ENCODE peak calls at places on chromosomes 3 and 15, in eight cellular contexts. One of them, this sample, is unnamed.

GRCh38 chr3:155744091-155744625 is 713 bp downstream of the PLCH1 start:
- DNase-seq in activated gamma-delta T cell treated with anti-CD3 and anti-CD28 coated beads, Interleukin-2, amount 50 U/mL, for 16 hours: peak; percentile 9
- DNase-seq in T-helper 1 cell: peak; percentile 18
- DNase-seq in AML-193: peak; percentile 20
- DNase-seq in AG10803: no peak
- DNase-seq in HS-27A: no peak
- DNase-seq in hypothalamus: no peak
- DNase-seq in sciatic nerve: peak; percentile 68
- DNase-seq in this sample: peak; percentile 34

GRCh38 chr3:67423722-67424121 is 230.7 kb downstream of the SUCLG2 start:
- DNase-seq in AML-193: no peak
- DNase-seq in sciatic nerve: no peak
- DNase-seq in HS-27A: no peak
- DNase-seq in activated gamma-delta T cell treated with anti-CD3 and anti-CD28 coated beads, Interleukin-2, amount 50 U/mL, for 16 hours: no peak
- DNase-seq in T-helper 1 cell: no peak
- DNase-seq in hypothalamus: no peak
- DNase-seq in AG10803: no peak
- DNase-seq in this sample: no peak

GRCh38 chr15:38517312-38517711 is 47.3 kb downstream of the RASGRP1 start:
- DNase-seq in hypothalamus: no peak
- DNase-seq in HS-27A: no peak
- DNase-seq in AG10803: no peak
- DNase-seq in AML-193: no peak
- DNase-seq in T-helper 1 cell: no peak
- DNase-seq in sciatic nerve: no peak
- DNase-seq in activated gamma-delta T cell treated with anti-CD3 and anti-CD28 coated beads, Interleukin-2, amount 50 U/mL, for 16 hours: no peak
- DNase-seq in this sample: no peak

GRCh38 chr15:71664622-71665021 is 145.7 kb upstream of the NR2E3 start:
- DNase-seq in T-helper 1 cell: no peak
- DNase-seq in AG10803: no peak
- DNase-seq in HS-27A: no peak
- DNase-seq in hypothalamus: no peak
- DNase-seq in sciatic nerve: no peak
- DNase-seq in AML-193: no peak
- DNase-seq in activated gamma-delta T cell treated with anti-CD3 and anti-CD28 coated beads, Interleukin-2, amount 50 U/mL, for 16 hours: no peak
- DNase-seq in this sample: no peak

GRCh38 chr3:107217161-107217560 is 160.1 kb upstream of the CCDC54 start:
- DNase-seq in T-helper 1 cell: no peak
- DNase-seq in sciatic nerve: no peak
- DNase-seq in HS-27A: peak; percentile 95
- DNase-seq in AG10803: peak; percentile 85
- DNase-seq in AML-193: no peak
- DNase-seq in activated gamma-delta T cell treated with anti-CD3 and anti-CD28 coated beads, Interleukin-2, amount 50 U/mL, for 16 hours: no peak
- DNase-seq in hypothalamus: no peak
- DNase-seq in this sample: no peak

GRCh38 chr3:188176476-188176875 is 22.5 kb downstream of the LPP start:
- DNase-seq in T-helper 1 cell: no peak
- DNase-seq in AML-193: no peak
- DNase-seq in HS-27A: no peak
- DNase-seq in sciatic nerve: no peak
- DNase-seq in hypothalamus: no peak
- DNase-seq in activated gamma-delta T cell treated with anti-CD3 and anti-CD28 coated beads, Interleukin-2, amount 50 U/mL, for 16 hours: no peak
- DNase-seq in AG10803: no peak
- DNase-seq in this sample: no peak

GRCh38 chr15:89362203-89363101 is 27.8 kb upstream of the POLG start:
- DNase-seq in activated gamma-delta T cell treated with anti-CD3 and anti-CD28 coated beads, Interleukin-2, amount 50 U/mL, for 16 hours: no peak
- DNase-seq in AML-193: no peak
- DNase-seq in sciatic nerve: no peak
- DNase-seq in HS-27A: no peak
- DNase-seq in AG10803: no peak
- DNase-seq in T-helper 1 cell: no peak
- DNase-seq in hypothalamus: no peak
- DNase-seq in this sample: no peak

GRCh38 chr15:100253640-100254039 is 88.1 kb downstream of the ADAMTS17 start:
- DNase-seq in activated gamma-delta T cell treated with anti-CD3 and anti-CD28 coated beads, Interleukin-2, amount 50 U/mL, for 16 hours: no peak
- DNase-seq in hypothalamus: no peak
- DNase-seq in AG10803: no peak
- DNase-seq in HS-27A: no peak
- DNase-seq in sciatic nerve: no peak
- DNase-seq in T-helper 1 cell: no peak
- DNase-seq in AML-193: no peak
- DNase-seq in this sample: no peak

GRCh38 chr15:81666828-81667227 is 292.8 kb upstream of the TMC3 start:
- DNase-seq in hypothalamus: no peak
- DNase-seq in sciatic nerve: no peak
- DNase-seq in AG10803: no peak
- DNase-seq in T-helper 1 cell: no peak
- DNase-seq in activated gamma-delta T cell treated with anti-CD3 and anti-CD28 coated beads, Interleukin-2, amount 50 U/mL, for 16 hours: no peak
- DNase-seq in AML-193: no peak
- DNase-seq in HS-27A: peak; percentile 1
- DNase-seq in this sample: peak; percentile 9

GRCh38 chr3:95923496-95924210 is 890.7 kb upstream of the EPHA6 start:
- DNase-seq in HS-27A: peak; percentile 26
- DNase-seq in T-helper 1 cell: peak; percentile 1
- DNase-seq in hypothalamus: no peak
- DNase-seq in sciatic nerve: no peak
- DNase-seq in activated gamma-delta T cell treated with anti-CD3 and anti-CD28 coated beads, Interleukin-2, amount 50 U/mL, for 16 hours: no peak
- DNase-seq in AML-193: no peak
- DNase-seq in AG10803: peak; percentile 98
- DNase-seq in this sample: no peak

GRCh38 chr3:182364723-182365650 is 428.3 kb upstream of the ATP11B start:
- DNase-seq in HS-27A: no peak
- DNase-seq in T-helper 1 cell: no peak
- DNase-seq in AML-193: no peak
- DNase-seq in AG10803: peak; percentile 1
- DNase-seq in sciatic nerve: peak; percentile 75
- DNase-seq in activated gamma-delta T cell treated with anti-CD3 and anti-CD28 coated beads, Interleukin-2, amount 50 U/mL, for 16 hours: no peak
- DNase-seq in hypothalamus: peak; percentile 48
- DNase-seq in this sample: no peak

GRCh38 chr3:133930341-133930933 is 34.8 kb upstream of the RAB6B start:
- DNase-seq in HS-27A: no peak
- DNase-seq in hypothalamus: no peak
- DNase-seq in activated gamma-delta T cell treated with anti-CD3 and anti-CD28 coated beads, Interleukin-2, amount 50 U/mL, for 16 hours: no peak
- DNase-seq in sciatic nerve: no peak
- DNase-seq in AG10803: peak; percentile 78
- DNase-seq in AML-193: peak; percentile 41
- DNase-seq in T-helper 1 cell: no peak
- DNase-seq in this sample: no peak

GRCh38 chr3:129827765-129828164 is 65.7 kb downstream of the TMCC1 start:
- DNase-seq in T-helper 1 cell: peak; percentile 67
- DNase-seq in activated gamma-delta T cell treated with anti-CD3 and anti-CD28 coated beads, Interleukin-2, amount 50 U/mL, for 16 hours: peak; percentile 3
- DNase-seq in hypothalamus: no peak
- DNase-seq in AML-193: peak; percentile 27
- DNase-seq in HS-27A: no peak
- DNase-seq in AG10803: no peak
- DNase-seq in sciatic nerve: no peak
- DNase-seq in this sample: peak; percentile 29

GRCh38 chr3:65619391-65620298 is 419.1 kb downstream of the MAGI1 start:
- DNase-seq in AML-193: no peak
- DNase-seq in hypothalamus: no peak
- DNase-seq in HS-27A: peak; percentile 5
- DNase-seq in T-helper 1 cell: no peak
- DNase-seq in activated gamma-delta T cell treated with anti-CD3 and anti-CD28 coated beads, Interleukin-2, amount 50 U/mL, for 16 hours: no peak
- DNase-seq in AG10803: peak; percentile 38
- DNase-seq in sciatic nerve: no peak
- DNase-seq in this sample: no peak

GRCh38 chr3:138588445-138588844 is 5.6 kb downstream of the CEP70 start:
- DNase-seq in activated gamma-delta T cell treated with anti-CD3 and anti-CD28 coated beads, Interleukin-2, amount 50 U/mL, for 16 hours: no peak
- DNase-seq in hypothalamus: no peak
- DNase-seq in T-helper 1 cell: no peak
- DNase-seq in sciatic nerve: no peak
- DNase-seq in HS-27A: no peak
- DNase-seq in AG10803: no peak
- DNase-seq in AML-193: no peak
- DNase-seq in this sample: no peak

GRCh38 chr3:12759097-12759679 is at the start of gene TMEM40:
- DNase-seq in sciatic nerve: no peak
- DNase-seq in HS-27A: no peak
- DNase-seq in hypothalamus: no peak
- DNase-seq in AG10803: no peak
- DNase-seq in T-helper 1 cell: no peak
- DNase-seq in activated gamma-delta T cell treated with anti-CD3 and anti-CD28 coated beads, Interleukin-2, amount 50 U/mL, for 16 hours: no peak
- DNase-seq in AML-193: no peak
- DNase-seq in this sample: no peak

GRCh38 chr3:81602781-81603180 is 158.7 kb downstream of the GBE1 start:
- DNase-seq in AML-193: no peak
- DNase-seq in AG10803: peak; percentile 26
- DNase-seq in HS-27A: no peak
- DNase-seq in sciatic nerve: no peak
- DNase-seq in hypothalamus: no peak
- DNase-seq in T-helper 1 cell: no peak
- DNase-seq in activated gamma-delta T cell treated with anti-CD3 and anti-CD28 coated beads, Interleukin-2, amount 50 U/mL, for 16 hours: no peak
- DNase-seq in this sample: no peak

GRCh38 chr3:9397911-9398714 is 698 bp downstream of the SETD5 start:
- DNase-seq in T-helper 1 cell: peak; percentile 34
- DNase-seq in hypothalamus: peak; percentile 48
- DNase-seq in activated gamma-delta T cell treated with anti-CD3 and anti-CD28 coated beads, Interleukin-2, amount 50 U/mL, for 16 hours: peak; percentile 20
- DNase-seq in HS-27A: peak; percentile 47
- DNase-seq in sciatic nerve: peak; percentile 73
- DNase-seq in AG10803: peak; percentile 47
- DNase-seq in AML-193: no peak
- DNase-seq in this sample: peak; percentile 55

GRCh38 chr3:43153189-43154083 is 47.6 kb upstream of the POMGNT2 start:
- DNase-seq in sciatic nerve: no peak
- DNase-seq in AG10803: peak; percentile 91
- DNase-seq in hypothalamus: peak; percentile 33
- DNase-seq in T-helper 1 cell: no peak
- DNase-seq in activated gamma-delta T cell treated with anti-CD3 and anti-CD28 coated beads, Interleukin-2, amount 50 U/mL, for 16 hours: no peak
- DNase-seq in HS-27A: no peak
- DNase-seq in AML-193: no peak
- DNase-seq in this sample: no peak

GRCh38 chr3:194675081-194675640 is 3.2 kb upstream of the LSG1 start:
- DNase-seq in sciatic nerve: no peak
- DNase-seq in AML-193: no peak
- DNase-seq in AG10803: no peak
- DNase-seq in hypothalamus: no peak
- DNase-seq in activated gamma-delta T cell treated with anti-CD3 and anti-CD28 coated beads, Interleukin-2, amount 50 U/mL, for 16 hours: peak; percentile 21
- DNase-seq in T-helper 1 cell: peak; percentile 27
- DNase-seq in HS-27A: no peak
- DNase-seq in this sample: no peak

GRCh38 chr3:152556731-152557254 is 278.1 kb upstream of the P2RY1 start:
- DNase-seq in sciatic nerve: no peak
- DNase-seq in HS-27A: no peak
- DNase-seq in AG10803: peak; percentile 30
- DNase-seq in T-helper 1 cell: peak; percentile 23
- DNase-seq in AML-193: no peak
- DNase-seq in activated gamma-delta T cell treated with anti-CD3 and anti-CD28 coated beads, Interleukin-2, amount 50 U/mL, for 16 hours: no peak
- DNase-seq in hypothalamus: no peak
- DNase-seq in this sample: no peak

GRCh38 chr3:125606291-125606690 is 11.0 kb upstream of the OSBPL11 start:
- DNase-seq in hypothalamus: no peak
- DNase-seq in AG10803: no peak
- DNase-seq in AML-193: no peak
- DNase-seq in T-helper 1 cell: no peak
- DNase-seq in activated gamma-delta T cell treated with anti-CD3 and anti-CD28 coated beads, Interleukin-2, amount 50 U/mL, for 16 hours: no peak
- DNase-seq in sciatic nerve: no peak
- DNase-seq in HS-27A: no peak
- DNase-seq in this sample: no peak

GRCh38 chr3:110344487-110344886 is 727.1 kb upstream of the NECTIN3 start:
- DNase-seq in AG10803: no peak
- DNase-seq in HS-27A: no peak
- DNase-seq in sciatic nerve: no peak
- DNase-seq in T-helper 1 cell: no peak
- DNase-seq in activated gamma-delta T cell treated with anti-CD3 and anti-CD28 coated beads, Interleukin-2, amount 50 U/mL, for 16 hours: no peak
- DNase-seq in AML-193: no peak
- DNase-seq in hypothalamus: no peak
- DNase-seq in this sample: no peak

GRCh38 chr3:101865751-101866509 is 16.6 kb downstream of the NFKBIZ start:
- DNase-seq in AML-193: no peak
- DNase-seq in activated gamma-delta T cell treated with anti-CD3 and anti-CD28 coated beads, Interleukin-2, amount 50 U/mL, for 16 hours: no peak
- DNase-seq in T-helper 1 cell: no peak
- DNase-seq in AG10803: no peak
- DNase-seq in HS-27A: no peak
- DNase-seq in hypothalamus: no peak
- DNase-seq in sciatic nerve: no peak
- DNase-seq in this sample: no peak

GRCh38 chr3:177498037-177498857 is 301.0 kb upstream of the TBL1XR1 start:
- DNase-seq in HS-27A: no peak
- DNase-seq in activated gamma-delta T cell treated with anti-CD3 and anti-CD28 coated beads, Interleukin-2, amount 50 U/mL, for 16 hours: no peak
- DNase-seq in AG10803: no peak
- DNase-seq in sciatic nerve: no peak
- DNase-seq in hypothalamus: no peak
- DNase-seq in T-helper 1 cell: no peak
- DNase-seq in AML-193: no peak
- DNase-seq in this sample: peak; percentile 17

GRCh38 chr3:69359916-69360315 is 26.0 kb downstream of the FRMD4B start:
- DNase-seq in T-helper 1 cell: no peak
- DNase-seq in activated gamma-delta T cell treated with anti-CD3 and anti-CD28 coated beads, Interleukin-2, amount 50 U/mL, for 16 hours: no peak
- DNase-seq in AG10803: no peak
- DNase-seq in hypothalamus: no peak
- DNase-seq in sciatic nerve: no peak
- DNase-seq in HS-27A: no peak
- DNase-seq in AML-193: no peak
- DNase-seq in this sample: no peak

GRCh38 chr15:77376770-77377169 is 43.1 kb downstream of the PEAK1 start:
- DNase-seq in AG10803: no peak
- DNase-seq in hypothalamus: no peak
- DNase-seq in T-helper 1 cell: no peak
- DNase-seq in AML-193: no peak
- DNase-seq in HS-27A: no peak
- DNase-seq in sciatic nerve: no peak
- DNase-seq in activated gamma-delta T cell treated with anti-CD3 and anti-CD28 coated beads, Interleukin-2, amount 50 U/mL, for 16 hours: no peak
- DNase-seq in this sample: no peak

GRCh38 chr3:99866167-99866810 is 48.6 kb downstream of the CMSS1 start:
- DNase-seq in HS-27A: no peak
- DNase-seq in sciatic nerve: no peak
- DNase-seq in T-helper 1 cell: no peak
- DNase-seq in hypothalamus: no peak
- DNase-seq in AML-193: peak; percentile 36
- DNase-seq in activated gamma-delta T cell treated with anti-CD3 and anti-CD28 coated beads, Interleukin-2, amount 50 U/mL, for 16 hours: no peak
- DNase-seq in AG10803: peak; percentile 94
- DNase-seq in this sample: no peak

GRCh38 chr3:127162947-127163645 is 29.8 kb upstream of the PRR23E start:
- DNase-seq in AG10803: no peak
- DNase-seq in hypothalamus: no peak
- DNase-seq in AML-193: no peak
- DNase-seq in HS-27A: no peak
- DNase-seq in activated gamma-delta T cell treated with anti-CD3 and anti-CD28 coated beads, Interleukin-2, amount 50 U/mL, for 16 hours: no peak
- DNase-seq in sciatic nerve: no peak
- DNase-seq in T-helper 1 cell: no peak
- DNase-seq in this sample: no peak

GRCh38 chr3:74469151-74469550 is 145.3 kb downstream of the CNTN3 start:
- DNase-seq in HS-27A: no peak
- DNase-seq in T-helper 1 cell: no peak
- DNase-seq in activated gamma-delta T cell treated with anti-CD3 and anti-CD28 coated beads, Interleukin-2, amount 50 U/mL, for 16 hours: no peak
- DNase-seq in AG10803: peak; percentile 79
- DNase-seq in AML-193: no peak
- DNase-seq in sciatic nerve: no peak
- DNase-seq in hypothalamus: no peak
- DNase-seq in this sample: no peak

GRCh38 chr3:184952671-184953070 is 140.7 kb downstream of the VPS8 start:
- DNase-seq in sciatic nerve: no peak
- DNase-seq in AML-193: no peak
- DNase-seq in activated gamma-delta T cell treated with anti-CD3 and anti-CD28 coated beads, Interleukin-2, amount 50 U/mL, for 16 hours: no peak
- DNase-seq in AG10803: peak; percentile 43
- DNase-seq in T-helper 1 cell: no peak
- DNase-seq in HS-27A: no peak
- DNase-seq in hypothalamus: no peak
- DNase-seq in this sample: no peak

GRCh38 chr3:134864644-134865043 is 69.6 kb downstream of the EPHB1 start:
- DNase-seq in sciatic nerve: no peak
- DNase-seq in AG10803: peak; percentile 55
- DNase-seq in T-helper 1 cell: no peak
- DNase-seq in activated gamma-delta T cell treated with anti-CD3 and anti-CD28 coated beads, Interleukin-2, amount 50 U/mL, for 16 hours: no peak
- DNase-seq in AML-193: peak; percentile 18
- DNase-seq in HS-27A: no peak
- DNase-seq in hypothalamus: no peak
- DNase-seq in this sample: no peak

GRCh38 chr3:134749802-134750553 is 45.1 kb upstream of the EPHB1 start:
- DNase-seq in HS-27A: no peak
- DNase-seq in hypothalamus: no peak
- DNase-seq in sciatic nerve: no peak
- DNase-seq in AG10803: no peak
- DNase-seq in activated gamma-delta T cell treated with anti-CD3 and anti-CD28 coated beads, Interleukin-2, amount 50 U/mL, for 16 hours: no peak
- DNase-seq in AML-193: no peak
- DNase-seq in T-helper 1 cell: no peak
- DNase-seq in this sample: no peak

GRCh38 chr3:61688307-61688695 is 126.9 kb downstream of the PTPRG start:
- DNase-seq in AG10803: no peak
- DNase-seq in hypothalamus: no peak
- DNase-seq in AML-193: no peak
- DNase-seq in T-helper 1 cell: no peak
- DNase-seq in sciatic nerve: no peak
- DNase-seq in HS-27A: no peak
- DNase-seq in activated gamma-delta T cell treated with anti-CD3 and anti-CD28 coated beads, Interleukin-2, amount 50 U/mL, for 16 hours: no peak
- DNase-seq in this sample: no peak

This sample was measured in GM06990.